ENCODE peak calls at places on chromosomes 2 and 18, in seven cellular contexts. H, R, E, J, X, F and Y are unnamed samples.

GRCh38 chr2:99998981-99999380 is 143.4 kb downstream of the AFF3 start:
- DNase-seq in H (no peak), R (no peak), E (no peak), J (no peak), X (no peak), F (no peak), Y (no peak)

GRCh38 chr2:108612514-108613183 is 78.4 kb downstream of the LIMS1 start:
- DNase-seq in H (no peak), R (no peak), E (no peak), J (no peak), X (peak), F (no peak), Y (no peak)

GRCh38 chr2:61585383-61585782 is 47.2 kb upstream of the XPO1 start:
- DNase-seq in H (no peak), R (no peak), E (no peak), J (no peak), X (no peak), F (no peak), Y (no peak)

GRCh38 chr2:219722276-219722883 is 95.0 kb downstream of the SLC4A3 start:
- DNase-seq in H (no peak), R (no peak), E (no peak), J (no peak), X (no peak), F (no peak), Y (no peak)

GRCh38 chr18:31647354-31647753 is 37.0 kb downstream of the B4GALT6 start:
- DNase-seq in H (no peak), R (no peak), E (no peak), J (no peak), X (no peak), F (no peak), Y (no peak)

GRCh38 chr2:136582631-136583205 is 182.6 kb upstream of the THSD7B start:
- DNase-seq in H (no peak), R (peak), E (peak), J (no peak), X (peak), F (no peak), Y (no peak)

GRCh38 chr18:67776929-67777328 is 260.4 kb upstream of the DSEL start:
- DNase-seq in H (no peak), R (no peak), E (no peak), J (no peak), X (no peak), F (no peak), Y (peak)

GRCh38 chr2:68379184-68379708 is 14.2 kb downstream of the PLEK start:
- DNase-seq in H (no peak), R (no peak), E (no peak), J (no peak), X (peak), F (no peak), Y (no peak)

GRCh38 chr2:45167885-45168284 is 158.6 kb upstream of the SIX2 start:
- DNase-seq in H (no peak), R (no peak), E (no peak), J (no peak), X (no peak), F (no peak), Y (no peak)

GRCh38 chr18:32759768-32760167 is 13.1 kb downstream of the KLHL14 start:
- DNase-seq in H (no peak), R (no peak), E (no peak), J (no peak), X (no peak), F (no peak), Y (no peak)

GRCh38 chr2:207483477-207483876 is 46.3 kb upstream of the CREB1 start:
- DNase-seq in H (no peak), R (no peak), E (no peak), J (no peak), X (no peak), F (no peak), Y (no peak)

GRCh38 chr2:23381084-23381483 is 3.9 kb upstream of the KLHL29 start:
- DNase-seq in H (peak), R (no peak), E (peak), J (no peak), X (peak), F (no peak), Y (peak)

GRCh38 chr2:99775585-99775984 is 285.8 kb upstream of the REV1 start:
- DNase-seq in H (no peak), R (no peak), E (no peak), J (peak), X (no peak), F (no peak), Y (no peak)

GRCh38 chr2:85246348-85246747 is 81.4 kb downstream of the TGOLN2 start:
- DNase-seq in H (no peak), R (no peak), E (peak), J (no peak), X (no peak), F (no peak), Y (no peak)

GRCh38 chr2:110655701-110656100 is 22.2 kb downstream of the BUB1 start:
- DNase-seq in H (no peak), R (no peak), E (no peak), J (no peak), X (no peak), F (no peak), Y (no peak)

GRCh38 chr2:102141915-102142828 is at the start of gene IL1R1:
- DNase-seq in H (no peak), R (peak), E (peak), J (no peak), X (peak), F (no peak), Y (no peak)

GRCh38 chr2:56682397-56682760 is 498.6 kb downstream of the CCDC85A start:
- DNase-seq in H (no peak), R (no peak), E (no peak), J (no peak), X (no peak), F (no peak), Y (no peak)

GRCh38 chr2:71926860-71927756 is 220.6 kb downstream of the CYP26B1 start:
- DNase-seq in H (no peak), R (peak), E (peak), J (no peak), X (no peak), F (no peak), Y (no peak)

GRCh38 chr2:178863856-178864620 is 56.8 kb upstream of the TTN start:
- DNase-seq in H (no peak), R (peak), E (no peak), J (no peak), X (no peak), F (no peak), Y (no peak)

GRCh38 chr2:88350641-88351601 is 101.6 kb downstream of the FOXI3 start:
- DNase-seq in H (peak), R (peak), E (peak), J (no peak), X (peak), F (no peak), Y (no peak)

GRCh38 chr2:37196320-37197195 is at the start of gene CEBPZOS:
- DNase-seq in H (peak), R (peak), E (peak), J (no peak), X (peak), F (peak), Y (peak)

GRCh38 chr2:68751397-68752339 is 17.1 kb downstream of the ARHGAP25 start:
- DNase-seq in H (peak), R (peak), E (peak), J (peak), X (peak), F (peak), Y (peak)

GRCh38 chr2:64454316-64455030 is 511 bp downstream of the LGALSL start:
- DNase-seq in H (peak), R (peak), E (peak), J (no peak), X (peak), F (peak), Y (peak)

GRCh38 chr2:54524236-54524991 is 68.3 kb downstream of the SPTBN1 start:
- DNase-seq in H (no peak), R (no peak), E (peak), J (peak), X (peak), F (no peak), Y (no peak)

GRCh38 chr2:157840568-157841156 is 35.5 kb downstream of the ACVR1 start:
- DNase-seq in H (no peak), R (peak), E (no peak), J (no peak), X (no peak), F (no peak), Y (no peak)

GRCh38 chr2:121650554-121650930 is 1.3 kb upstream of the CLASP1 start:
- DNase-seq in H (no peak), R (peak), E (peak), J (no peak), X (peak), F (no peak), Y (no peak)

GRCh38 chr2:26396734-26397298 is 4.9 kb upstream of the DRC1 start:
- DNase-seq in H (no peak), R (no peak), E (peak), J (no peak), X (peak), F (no peak), Y (no peak)

GRCh38 chr2:131827481-131828163 is 299.9 kb downstream of the CCDC74A start:
- DNase-seq in H (no peak), R (no peak), E (no peak), J (no peak), X (no peak), F (no peak), Y (no peak)

GRCh38 chr2:226475650-226476049 is 324.0 kb downstream of the IRS1 start:
- DNase-seq in H (no peak), R (no peak), E (peak), J (peak), X (no peak), F (no peak), Y (no peak)

GRCh38 chr2:233844064-233844807 is 10.1 kb downstream of the HJURP start:
- DNase-seq in H (no peak), R (no peak), E (no peak), J (no peak), X (no peak), F (no peak), Y (no peak)

GRCh38 chr2:189818249-189819038 is 34.2 kb downstream of the PMS1 start:
- DNase-seq in H (no peak), R (no peak), E (no peak), J (no peak), X (no peak), F (no peak), Y (no peak)

GRCh38 chr18:58359226-58360019 is 269.5 kb downstream of the ALPK2 start:
- DNase-seq in H (no peak), R (no peak), E (no peak), J (no peak), X (no peak), F (no peak), Y (no peak)

GRCh38 chr2:196174424-196174823 is 3.0 kb upstream of the STK17B start:
- DNase-seq in H (no peak), R (peak), E (no peak), J (no peak), X (peak), F (no peak), Y (no peak)

GRCh38 chr18:24731158-24731557 is 270.7 kb downstream of the HRH4 start:
- DNase-seq in H (no peak), R (no peak), E (no peak), J (no peak), X (no peak), F (no peak), Y (no peak)

GRCh38 chr18:48915621-48916425 is 34.9 kb downstream of the SMAD7 start:
- DNase-seq in H (no peak), R (peak), E (peak), J (no peak), X (no peak), F (no peak), Y (no peak)

GRCh38 chr2:61639721-61640120 is 101.6 kb upstream of the XPO1 start:
- DNase-seq in H (no peak), R (no peak), E (no peak), J (no peak), X (no peak), F (no peak), Y (no peak)

GRCh38 chr2:112674229-112674628 is 28.5 kb downstream of the SLC20A1 start:
- DNase-seq in H (no peak), R (no peak), E (peak), J (no peak), X (no peak), F (peak), Y (no peak)

GRCh38 chr2:241799522-241800197 is 9.3 kb upstream of the NEU4 start:
- DNase-seq in H (no peak), R (no peak), E (no peak), J (no peak), X (no peak), F (no peak), Y (no peak)

GRCh38 chr18:39946623-39947061 is 2008.4 kb upstream of the PIK3C3 start:
- DNase-seq in H (no peak), R (peak), E (no peak), J (peak), X (no peak), F (no peak), Y (no peak)

GRCh38 chr2:214126135-214126534 is 284.7 kb upstream of the VWC2L start:
- DNase-seq in H (no peak), R (no peak), E (no peak), J (no peak), X (no peak), F (no peak), Y (no peak)